ENCODE peak calls at places on chromosomes 6 and 20, in four cellular contexts. W, S, R and X are unnamed samples. For H3K4me1, the result is how much of the 10 kb centered on the place peaks cover.

GRCh38 chr6:167424060-167424673 is 99.3 kb downstream of the TTLL2 start:
- DNase-seq in W (no peak), R (no peak), S (no peak), X (no peak)

GRCh38 chr6:21808045-21808470 is 214.5 kb downstream of the SOX4 start:
- DNase-seq in S (peak), W (no peak), R (no peak), X (peak)

GRCh38 chr6:39200498-39201020 is 28.7 kb downstream of the KCNK5 start:
- DNase-seq in S (no peak), R (no peak), W (no peak), X (no peak)

GRCh38 chr20:45827030-45827652 is at the start of gene TNNC2:
- DNase-seq in W (no peak), R (no peak), S (no peak), X (no peak)

GRCh38 chr20:20731000-20731944 is 18.8 kb upstream of the RALGAPA2 start:
- DNase-seq in S (no peak), W (no peak), R (no peak), X (no peak)

GRCh38 chr6:112180095-112180820 is 74.1 kb downstream of the LAMA4 start:
- DNase-seq in W (peak), S (peak), R (peak), X (peak)

GRCh38 chr6:34358389-34358906 is 34.0 kb downstream of the NUDT3 start:
- DNase-seq in W (no peak), R (no peak), S (no peak), X (no peak)

GRCh38 chr20:44642203-44643153 is 9.0 kb downstream of the ADA start:
- DNase-seq in R (peak), S (peak), W (peak), X (peak)

GRCh38 chr20:38162149-38162548 is 2.9 kb downstream of the TGM2 start:
- DNase-seq in S (no peak), R (no peak), W (no peak), X (no peak)

GRCh38 chr6:81003156-81003555 is 749.3 kb downstream of the TENT5A start:
- DNase-seq in W (no peak), S (peak), R (no peak), X (no peak)

GRCh38 chr20:21505810-21506530 is 7.9 kb downstream of the NKX2-2 start:
- DNase-seq in R (peak), S (peak), W (peak), X (peak)

GRCh38 chr6:38264605-38265004 is 375.1 kb downstream of the BTBD9 start:
- DNase-seq in S (no peak), R (peak), W (no peak), X (no peak)

GRCh38 chr6:52726741-52727535 is 36.3 kb downstream of the GSTA2 start:
- DNase-seq in W (no peak), R (peak), S (peak), X (no peak)

GRCh38 chr20:61730631-61731362 is 334.9 kb downstream of the TAF4 start:
- DNase-seq in S (no peak), W (no peak), R (no peak), X (no peak)

GRCh38 chr6:129320892-129321291 is 389.1 kb downstream of the ARHGAP18 start:
- DNase-seq in R (no peak), W (no peak), S (no peak), X (no peak)

GRCh38 chr6:14977747-14978382 is 268.0 kb upstream of the JARID2 start:
- DNase-seq in W (no peak), R (no peak), S (no peak), X (no peak)

GRCh38 chr6:21603516-21603952 is 10.0 kb downstream of the SOX4 start:
- DNase-seq in S (no peak), W (no peak), R (no peak), X (no peak)

GRCh38 chr6:39898625-39899024 is 35.6 kb downstream of the MOCS1 start:
- DNase-seq in S (no peak), R (no peak), W (no peak), X (no peak)

GRCh38 chr6:158938811-158939254 is 61.2 kb downstream of the RSPH3 start:
- DNase-seq in W (peak), S (no peak), R (peak), X (peak)

GRCh38 chr20:32382102-32382950 is 24.2 kb downstream of the ASXL1 start:
- DNase-seq in R (no peak), S (peak), W (no peak), X (peak)

GRCh38 chr6:46098678-46099077 is 31.1 kb upstream of the ENPP4 start:
- DNase-seq in R (no peak), W (no peak), S (peak), X (peak)

GRCh38 chr20:35776513-35777101 is 4.8 kb downstream of the PHF20 start:
- DNase-seq in S (peak), W (peak), R (no peak), X (peak)

GRCh38 chr6:39347906-39348585 is 25.5 kb upstream of the KCNK16 start:
- DNase-seq in R (peak), S (peak), W (peak), X (peak)

GRCh38 chr20:57596998-57597939 is 23.0 kb downstream of the ZBP1 start:
- DNase-seq in S (peak), W (peak), R (peak), X (peak)

GRCh38 chr6:99790679-99791078 is 184.0 kb downstream of the PRDM13 start:
- DNase-seq in S (no peak), R (no peak), W (no peak), X (no peak)
- TF ChIP-seq CTCF in S (peak), R (peak), W (no peak), X (no peak)

GRCh38 chr6:5619249-5619648 is 357.9 kb downstream of the FARS2 start:
- DNase-seq in S (no peak), W (no peak), R (no peak), X (no peak)
- H3K4me1 ChIP-seq in S (under half), W (under half), R (under half), X (under half)

GRCh38 chr6:106026748-106027147 is 59.4 kb upstream of the PRDM1 start:
- DNase-seq in W (no peak), S (peak), R (no peak), X (no peak)

GRCh38 chr6:106027760-106028159 is 58.4 kb upstream of the PRDM1 start:
- DNase-seq in R (peak), W (no peak), S (no peak), X (no peak)

GRCh38 chr6:106025655-106026054 is 60.5 kb upstream of the PRDM1 start:
- DNase-seq in S (peak), W (no peak), R (no peak), X (no peak)

GRCh38 chr6:106027316-106027715 is 58.8 kb upstream of the PRDM1 start:
- DNase-seq in W (no peak), R (peak), S (no peak), X (no peak)
- H3K9ac ChIP-seq in W (no peak), R (no peak), S (no peak), X (peak)

GRCh38 chr6:157185171-157185570 is 138.1 kb downstream of the TMEM242 start:
- DNase-seq in W (no peak), S (no peak), R (no peak), X (no peak)

GRCh38 chr6:157186785-157187181 is 136.5 kb downstream of the TMEM242 start:
- DNase-seq in S (no peak), W (no peak), R (no peak), X (no peak)

GRCh38 chr6:157182503-157183254 is 140.6 kb downstream of the TMEM242 start:
- DNase-seq in W (no peak), S (no peak), R (no peak), X (no peak)

GRCh38 chr6:157181649-157182048 is 141.7 kb downstream of the TMEM242 start:
- DNase-seq in W (no peak), S (peak), R (no peak), X (peak)

GRCh38 chr6:157184202-157185015 is 138.9 kb downstream of the TMEM242 start:
- DNase-seq in S (peak), W (peak), R (peak), X (peak)
- TF ChIP-seq CTCF in S (peak), W (peak), R (peak), X (peak)

GRCh38 chr6:30490031-30490876 is 945 bp downstream of the HLA-E start:
- DNase-seq in S (peak), W (peak), R (peak), X (peak)
- H3K4me1 ChIP-seq in S (under half), W (under half), R (under half), X (under half)

GRCh38 chr6:44475779-44476434 is 88.4 kb downstream of the CDC5L start:
- DNase-seq in R (peak), W (peak), S (peak), X (peak)
- H3K9ac ChIP-seq in R (no peak), W (peak), S (no peak), X (peak)

GRCh38 chr6:79070206-79070825 is 7.7 kb downstream of the PHIP start:
- DNase-seq in S (no peak), R (no peak), W (no peak), X (no peak)
- TF ChIP-seq CTCF in S (no peak), R (no peak), W (no peak), X (no peak)